ENCODE peak calls at places on chromosomes 7 and 10, in ten cellular contexts. T, J, V, P, N, M, L, B, D and F are unnamed samples.

GRCh38 chr10:15430969-15431791 is 60.1 kb upstream of the FAM171A1 start:
- DNase-seq in P (no peak), D (no peak), B (no peak), L (no peak), T (no peak), J (no peak), M (no peak), V (no peak), N (no peak), F (no peak)

GRCh38 chr7:127892488-127893314 is 138.5 kb downstream of the LRRC4 start:
- DNase-seq in V (no peak), B (no peak), M (no peak), T (no peak), N (no peak), P (peak), L (no peak), J (no peak), D (no peak), F (peak)

GRCh38 chr7:137820677-137821420 is 25.9 kb downstream of the DGKI start:
- DNase-seq in T (peak), N (no peak), V (peak), M (peak), L (peak), J (peak), B (no peak), D (peak), P (peak), F (peak)

GRCh38 chr7:158525648-158526484 is 61.8 kb downstream of the PTPRN2 start:
- DNase-seq in J (no peak), B (no peak), D (no peak), N (no peak), V (no peak), M (no peak), P (no peak), L (no peak), T (no peak), F (no peak)

GRCh38 chr10:47183726-47184084 is 116.3 kb upstream of the GDF10 start:
- DNase-seq in M (peak), D (no peak), P (no peak), T (no peak), J (no peak), B (no peak), V (no peak), L (no peak), N (no peak), F (peak)

GRCh38 chr10:86345296-86346168 is 21.1 kb downstream of the GRID1 start:
- DNase-seq in J (no peak), M (no peak), L (peak), B (no peak), V (peak), P (no peak), T (no peak), N (peak), D (no peak), F (no peak)

GRCh38 chr10:55426138-55426537 is 625.1 kb upstream of the PCDH15 start:
- DNase-seq in L (no peak), P (no peak), T (no peak), J (no peak), V (no peak), B (no peak), N (no peak), D (no peak), M (no peak), F (no peak)

GRCh38 chr7:132380065-132380464 is 196.2 kb downstream of the PLXNA4 start:
- DNase-seq in B (no peak), N (no peak), L (peak), V (peak), J (peak), T (no peak), D (no peak), P (peak), M (no peak), F (peak)

GRCh38 chr7:90791596-90791995 is 195.5 kb downstream of the CDK14 start:
- DNase-seq in P (no peak), T (no peak), V (no peak), M (no peak), D (no peak), N (no peak), B (no peak), L (no peak), J (no peak), F (no peak)

GRCh38 chr10:32972929-32973328 is 14.9 kb upstream of the ITGB1 start:
- DNase-seq in L (no peak), N (no peak), D (no peak), M (no peak), P (no peak), B (no peak), V (no peak), T (no peak), J (no peak), F (no peak)

GRCh38 chr7:1329966-1330915 is 97.6 kb downstream of the UNCX start:
- DNase-seq in J (no peak), M (no peak), P (no peak), B (no peak), V (no peak), L (no peak), D (no peak), N (no peak), T (no peak), F (no peak)

GRCh38 chr10:34334908-34335307 is 480.2 kb downstream of the PARD3 start:
- DNase-seq in J (no peak), T (no peak), V (no peak), B (no peak), P (no peak), L (no peak), N (no peak), D (no peak), M (no peak), F (no peak)

GRCh38 chr7:37208528-37208927 is 240.1 kb downstream of the ELMO1 start:
- DNase-seq in V (peak), J (peak), T (peak), N (peak), L (peak), D (no peak), P (peak), B (no peak), M (peak), F (peak)

GRCh38 chr7:28666144-28666543 is 253.8 kb downstream of the CREB5 start:
- DNase-seq in M (no peak), V (no peak), D (no peak), L (no peak), T (no peak), N (no peak), P (no peak), B (no peak), J (no peak), F (peak)

GRCh38 chr10:62514079-62514693 is 140.0 kb downstream of the ZNF365 start:
- DNase-seq in D (no peak), L (no peak), J (no peak), P (no peak), T (no peak), B (no peak), V (no peak), M (no peak), N (no peak), F (peak)

GRCh38 chr7:29987821-29988317 is 1.7 kb downstream of the SCRN1 start:
- DNase-seq in M (peak), L (no peak), B (no peak), N (no peak), V (no peak), T (peak), P (peak), D (peak), J (peak), F (peak)

GRCh38 chr7:125834421-125834820 is 904.8 kb upstream of the POT1 start:
- DNase-seq in T (no peak), B (no peak), P (no peak), V (no peak), D (no peak), J (no peak), N (no peak), M (no peak), L (no peak), F (no peak)

GRCh38 chr10:69359089-69360025 is 57.4 kb downstream of the TACR2 start:
- DNase-seq in T (no peak), P (peak), V (peak), N (no peak), J (no peak), L (no peak), D (no peak), M (peak), B (no peak), F (peak)

GRCh38 chr7:157668884-157669767 is 332.3 kb downstream of the DNAJB6 start:
- DNase-seq in B (no peak), N (no peak), T (no peak), D (no peak), M (no peak), L (no peak), V (no peak), J (no peak), P (no peak), F (no peak)

GRCh38 chr7:77331938-77332695 is 84.0 kb downstream of the GSAP start:
- DNase-seq in J (peak), T (peak), B (peak), L (peak), M (peak), P (peak), V (peak), D (peak), N (peak), F (peak)

GRCh38 chr10:48496831-48497792 is 107.8 kb downstream of the ARHGAP22 start:
- DNase-seq in N (no peak), T (peak), B (no peak), M (peak), V (no peak), P (peak), L (no peak), D (peak), J (peak), F (peak)

GRCh38 chr10:114498413-114499111 is 94.3 kb upstream of the AFAP1L2 start:
- DNase-seq in L (no peak), B (no peak), N (no peak), P (no peak), T (no peak), J (no peak), D (no peak), V (no peak), M (no peak), F (no peak)

DNA sequence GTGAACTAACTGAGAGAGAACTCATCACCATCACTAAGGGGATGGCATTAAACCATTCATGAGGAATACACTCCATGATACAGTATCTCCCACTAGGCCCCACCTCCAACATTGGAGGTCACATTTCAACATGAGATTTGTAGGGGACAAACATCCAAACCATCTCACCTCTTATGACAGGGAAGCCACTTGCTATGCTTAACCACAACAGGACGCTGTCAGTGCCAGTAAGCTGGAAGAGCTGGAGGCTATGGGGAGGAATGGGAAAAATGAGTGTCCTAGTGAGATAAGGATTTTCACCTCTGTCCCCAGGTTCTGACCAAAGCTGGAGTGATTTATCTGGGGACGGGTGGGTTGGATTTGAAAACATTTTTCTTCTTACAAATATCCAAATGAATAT is 17.6 kb downstream of the PLCE1 start:
- DNase-seq in P (no peak), L (no peak), B (no peak), N (no peak), J (no peak), D (no peak), V (no peak), T (no peak), M (no peak), F (no peak)
- TF ChIP-seq CTCF in P (no peak), L (no peak), B (no peak), N (no peak), J (no peak), D (no peak), V (no peak), T (no peak), M (no peak), F (no peak)

GRCh38 chr10:131899695-131900349 is 986 bp upstream of the PPP2R2D start:
- DNase-seq in V (no peak), M (no peak), J (no peak), T (no peak), N (no peak), P (no peak), L (no peak), D (no peak), B (peak), F (no peak)
- TF ChIP-seq CTCF in V (no peak), M (no peak), J (no peak), T (no peak), N (peak), P (no peak), L (no peak), D (peak), B (no peak), F (no peak)

DNA sequence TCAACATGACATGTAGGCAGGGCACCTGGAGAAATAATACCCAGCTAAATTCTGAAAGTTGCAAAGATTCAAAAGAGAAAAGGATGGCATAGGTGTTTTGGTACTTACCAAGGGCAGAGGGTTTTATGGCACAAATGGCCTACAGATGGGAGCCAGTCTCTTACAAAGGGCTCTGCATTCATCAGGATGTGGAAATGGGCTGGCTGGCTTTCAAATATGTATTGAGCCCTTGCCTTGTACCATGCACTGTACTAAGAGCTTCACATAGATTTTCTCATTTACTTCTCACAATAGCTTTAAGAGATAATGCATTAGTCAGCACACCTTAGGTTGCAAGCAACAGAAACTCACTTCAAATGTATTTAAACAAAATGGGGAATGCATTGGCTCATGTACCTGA is 327.1 kb downstream of the BICC1 start:
- DNase-seq in V (no peak), M (peak), L (no peak), B (no peak), J (no peak), T (no peak), D (no peak), P (peak), N (no peak), F (no peak)
- TF ChIP-seq CTCF in V (no peak), M (no peak), L (no peak), B (no peak), J (no peak), T (no peak), D (no peak), P (no peak), N (no peak), F (no peak)

GRCh38 chr10:118840071-118840775 is 85.5 kb upstream of the CACUL1 start:
- DNase-seq in J (no peak), V (no peak), N (no peak), M (peak), P (peak), B (no peak), D (no peak), T (no peak), L (no peak), F (peak)

GRCh38 chr10:118839348-118839747 is 84.6 kb upstream of the CACUL1 start:
- DNase-seq in B (no peak), L (no peak), D (no peak), P (no peak), T (no peak), V (no peak), N (no peak), J (no peak), M (no peak), F (no peak)

GRCh38 chr10:118838364-118838763 is 83.6 kb upstream of the CACUL1 start:
- DNase-seq in D (no peak), M (no peak), N (no peak), J (no peak), P (no peak), B (no peak), T (no peak), L (no peak), V (no peak), F (no peak)

GRCh38 chr10:118832242-118832651 is 77.5 kb upstream of the CACUL1 start:
- DNase-seq in J (no peak), N (peak), L (peak), T (no peak), D (no peak), V (no peak), P (peak), B (no peak), M (peak), F (no peak)

DNA sequence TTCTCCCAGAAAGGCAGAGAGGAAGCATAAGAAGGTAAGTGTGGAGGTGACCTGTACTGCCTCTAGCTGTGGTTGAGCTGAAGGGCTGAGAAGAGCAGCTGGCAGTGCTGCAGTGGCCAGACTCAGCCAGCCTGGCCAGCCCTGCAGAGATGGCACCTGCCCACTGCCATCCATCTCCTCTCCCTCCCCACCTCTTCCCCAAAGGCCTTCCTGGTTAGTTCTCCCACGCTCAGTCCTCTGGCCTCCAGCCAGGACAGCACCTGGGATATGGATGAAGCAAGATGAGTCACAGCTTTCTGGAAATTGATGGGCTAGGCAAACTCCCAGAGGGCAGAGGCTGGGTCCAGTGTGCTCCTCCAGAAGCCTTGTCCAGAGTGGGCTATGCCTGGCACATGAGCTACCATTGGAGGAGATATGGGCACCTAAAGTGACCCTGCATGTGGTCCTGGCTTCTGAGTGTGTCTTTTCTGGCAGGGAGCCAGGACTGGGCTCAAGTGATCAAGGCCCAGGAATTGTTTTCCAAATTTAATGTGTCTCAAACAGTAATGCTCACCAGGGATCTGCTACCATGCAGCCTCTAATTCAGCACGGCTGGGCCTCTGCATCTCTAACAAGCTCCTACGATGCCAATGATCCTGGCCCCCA is 81.0 kb upstream of the CACUL1 start:
- DNase-seq in N (no peak), B (no peak), V (no peak), J (peak), L (no peak), D (no peak), M (no peak), T (no peak), P (peak), F (peak)
- TF ChIP-seq CTCF in N (no peak), B (no peak), V (no peak), J (no peak), L (no peak), D (no peak), M (peak), T (no peak), P (no peak), F (no peak)

GRCh38 chr7:50699143-50699542 is 83.6 kb downstream of the GRB10 start:
- DNase-seq in B (no peak), T (no peak), J (no peak), D (no peak), L (no peak), N (no peak), P (no peak), V (no peak), M (no peak), F (no peak)

GRCh38 chr7:50697686-50698085 is 85.0 kb downstream of the GRB10 start:
- DNase-seq in M (no peak), V (no peak), J (no peak), P (no peak), B (no peak), L (no peak), D (no peak), N (no peak), T (no peak), F (no peak)

GRCh38 chr7:50693475-50693874 is 89.2 kb downstream of the GRB10 start:
- DNase-seq in B (no peak), P (no peak), L (no peak), D (no peak), T (no peak), J (no peak), V (no peak), M (peak), N (no peak), F (no peak)

DNA sequence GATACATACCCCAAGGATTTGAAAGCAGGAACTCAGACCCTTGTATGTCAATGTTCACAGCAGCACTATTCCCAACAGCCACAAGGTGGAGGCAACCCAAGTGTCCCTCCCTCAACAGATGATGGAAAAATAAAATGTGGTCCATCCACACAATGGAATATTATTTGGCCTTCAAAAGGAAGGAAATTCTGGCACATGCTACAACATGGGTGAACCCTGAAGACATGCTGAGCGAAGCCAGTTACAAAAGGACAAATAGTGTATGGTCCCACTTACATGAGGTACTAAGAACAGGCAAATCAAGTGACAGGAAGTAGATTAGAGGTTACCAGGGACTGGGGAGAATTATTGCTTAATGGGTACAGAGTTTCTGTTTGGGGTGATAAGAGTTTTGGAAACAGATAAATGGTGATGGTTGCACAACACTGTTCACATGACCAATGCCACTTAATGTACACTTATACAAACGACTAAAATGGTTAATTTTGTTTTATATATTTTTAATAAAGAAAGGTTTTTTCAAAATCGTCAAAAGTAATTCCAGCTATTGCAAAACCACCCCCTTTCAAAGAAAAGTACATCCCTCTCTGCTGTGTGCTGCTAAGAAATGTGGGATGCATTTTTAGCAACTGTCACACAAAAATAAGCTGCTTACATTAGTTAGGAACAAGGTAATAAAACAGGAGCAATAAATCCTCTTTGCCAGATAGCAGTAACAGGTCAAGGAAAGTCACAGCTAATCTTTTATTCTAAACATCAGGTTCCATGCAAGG is 85.7 kb downstream of the GRB10 start:
- DNase-seq in J (no peak), V (no peak), M (peak), P (no peak), L (no peak), N (no peak), T (no peak), B (peak), D (no peak), F (peak)
- TF ChIP-seq CTCF in J (peak), V (peak), M (peak), P (peak), L (no peak), N (peak), T (no peak), B (peak), D (peak), F (peak)